ENCODE peak calls at places on chromosomes 1 and 21, in seven cellular contexts. Y is OCI-LY7, I is cardiac muscle cell, M is ascending aorta, G is GM12865, D is cardiac fibroblast, X is iPS DF 6.9. K is an unnamed sample.

GRCh38 chr1:157695417-157695816 is 5.2 kb downstream of the FCRL3 start:
- DNase-seq in Y (no peak), I (no peak), M (no peak), G (no peak), D (no peak), X (no peak), K (no peak)

GRCh38 chr1:89941110-89941770 is 53.7 kb upstream of the ZNF326 start:
- DNase-seq in Y (peak), I (no peak), M (no peak), G (peak), D (no peak), X (no peak), K (no peak)

GRCh38 chr1:115258302-115258866 is 79.7 kb downstream of the NGF start:
- DNase-seq in Y (no peak), I (no peak), M (no peak), G (no peak), D (peak), X (no peak), K (no peak)

GRCh38 chr1:10509823-10510509 is 35.2 kb downstream of the PEX14 start:
- DNase-seq in Y (no peak), I (no peak), M (no peak), G (no peak), D (no peak), X (no peak), K (no peak)

GRCh38 chr1:204990059-204990664 is 52.9 kb upstream of the CNTN2 start:
- DNase-seq in Y (no peak), I (no peak), M (no peak), G (no peak), D (no peak), X (no peak), K (no peak)

GRCh38 chr1:177247777-177248176 is 77.0 kb downstream of the BRINP2 start:
- DNase-seq in Y (no peak), I (no peak), M (no peak), G (no peak), D (no peak), X (no peak), K (no peak)

GRCh38 chr1:109040627-109041613 is 982 bp downstream of the WDR47 start:
- DNase-seq in Y (peak), I (peak), M (no peak), G (peak), D (peak), X (no peak), K (no peak)

GRCh38 chr1:22121421-22121911 is 21.4 kb downstream of the WNT4 start:
- DNase-seq in Y (no peak), I (no peak), M (no peak), G (no peak), D (no peak), X (no peak), K (no peak)

GRCh38 chr21:42039470-42039901 is 29.3 kb upstream of the ZBTB21 start:
- DNase-seq in Y (no peak), I (no peak), M (no peak), G (no peak), D (peak), X (no peak), K (peak)

GRCh38 chr1:183226361-183226760 is 40.3 kb downstream of the LAMC2 start:
- DNase-seq in Y (no peak), I (no peak), M (no peak), G (no peak), D (no peak), X (no peak), K (no peak)

GRCh38 chr1:221991221-221991620 is 249.3 kb upstream of the DUSP10 start:
- DNase-seq in Y (no peak), I (no peak), M (no peak), G (no peak), D (peak), X (no peak), K (no peak)

GRCh38 chr1:234435620-234436019 is 43.4 kb downstream of the TARBP1 start:
- DNase-seq in Y (no peak), I (peak), M (no peak), G (no peak), D (no peak), X (no peak), K (no peak)

GRCh38 chr1:4108741-4109625 is 208.9 kb upstream of the C1orf174 start:
- DNase-seq in Y (no peak), I (no peak), M (no peak), G (no peak), D (no peak), X (no peak), K (no peak)

GRCh38 chr1:23657659-23658275 is 33.8 kb upstream of the RPL11 start:
- DNase-seq in Y (peak), I (peak), M (no peak), G (peak), D (peak), X (peak), K (peak)

GRCh38 chr1:228219962-228220780 is 12.3 kb downstream of the OBSCN start:
- DNase-seq in Y (peak), I (no peak), M (no peak), G (no peak), D (no peak), X (no peak), K (no peak)

GRCh38 chr21:26544208-26544607 is 28.9 kb downstream of the CYYR1 start:
- DNase-seq in Y (no peak), I (no peak), M (no peak), G (no peak), D (no peak), X (no peak), K (no peak)

GRCh38 chr1:185444651-185445050 is 127.6 kb upstream of the IVNS1ABP start:
- DNase-seq in Y (no peak), I (no peak), M (no peak), G (no peak), D (no peak), X (no peak), K (no peak)

GRCh38 chr1:103273106-103273505 is 164.8 kb upstream of the COL11A1 start:
- DNase-seq in Y (no peak), I (no peak), M (no peak), G (no peak), D (no peak), X (no peak), K (no peak)

GRCh38 chr1:1969953-1970716 is 33.5 kb downstream of the CFAP74 start:
- DNase-seq in Y (no peak), I (no peak), M (no peak), G (no peak), D (no peak), X (no peak), K (no peak)

GRCh38 chr1:150164769-150165168 is 15.1 kb downstream of the PLEKHO1 start:
- DNase-seq in Y (no peak), I (no peak), M (no peak), G (peak), D (no peak), X (no peak), K (no peak)

GRCh38 chr1:150164224-150164623 is 14.5 kb downstream of the PLEKHO1 start:
- DNase-seq in Y (no peak), I (no peak), M (no peak), G (no peak), D (no peak), X (no peak), K (no peak)

GRCh38 chr1:150168960-150169565 is 19.3 kb downstream of the PLEKHO1 start:
- DNase-seq in Y (peak), I (peak), M (no peak), G (peak), D (peak), X (no peak), K (peak)

GRCh38 chr1:150162862-150163706 is 13.4 kb downstream of the PLEKHO1 start:
- DNase-seq in Y (peak), I (peak), M (peak), G (peak), D (peak), X (peak), K (peak)

GRCh38 chr1:150165622-150166612 is 16.2 kb downstream of the PLEKHO1 start:
- DNase-seq in Y (peak), I (peak), M (no peak), G (peak), D (peak), X (no peak), K (no peak)
- H3K4me3 ChIP-seq in Y (no peak), I (no peak), M (no peak), G (no peak), D (no peak), X (no peak), K (no peak)

DNA sequence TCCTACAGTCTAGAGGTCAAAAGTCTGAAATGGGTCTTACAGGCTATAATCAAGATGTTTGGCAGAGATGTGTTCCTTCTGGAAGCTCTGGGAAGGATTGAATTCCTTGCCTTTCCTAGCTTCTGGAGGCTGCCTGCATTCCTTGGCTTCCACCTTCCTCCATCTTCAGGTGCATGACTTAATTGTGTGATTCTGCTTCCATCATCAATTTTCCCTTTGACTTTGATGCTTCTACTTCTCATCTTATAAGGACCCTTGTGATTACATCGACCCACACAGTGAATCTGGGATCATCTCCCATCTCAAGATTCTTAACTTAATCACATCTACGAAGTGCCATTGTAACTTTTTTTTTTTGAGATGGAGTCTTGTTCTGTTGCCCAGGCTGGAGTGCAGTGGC is 111.4 kb downstream of the UCK2 start:
- DNase-seq in Y (no peak), I (no peak), M (no peak), G (no peak), D (no peak), X (no peak), K (no peak)
- H3K4me3 ChIP-seq in Y (no peak), I (no peak), M (no peak), G (no peak), D (no peak), X (no peak), K (no peak)

DNA sequence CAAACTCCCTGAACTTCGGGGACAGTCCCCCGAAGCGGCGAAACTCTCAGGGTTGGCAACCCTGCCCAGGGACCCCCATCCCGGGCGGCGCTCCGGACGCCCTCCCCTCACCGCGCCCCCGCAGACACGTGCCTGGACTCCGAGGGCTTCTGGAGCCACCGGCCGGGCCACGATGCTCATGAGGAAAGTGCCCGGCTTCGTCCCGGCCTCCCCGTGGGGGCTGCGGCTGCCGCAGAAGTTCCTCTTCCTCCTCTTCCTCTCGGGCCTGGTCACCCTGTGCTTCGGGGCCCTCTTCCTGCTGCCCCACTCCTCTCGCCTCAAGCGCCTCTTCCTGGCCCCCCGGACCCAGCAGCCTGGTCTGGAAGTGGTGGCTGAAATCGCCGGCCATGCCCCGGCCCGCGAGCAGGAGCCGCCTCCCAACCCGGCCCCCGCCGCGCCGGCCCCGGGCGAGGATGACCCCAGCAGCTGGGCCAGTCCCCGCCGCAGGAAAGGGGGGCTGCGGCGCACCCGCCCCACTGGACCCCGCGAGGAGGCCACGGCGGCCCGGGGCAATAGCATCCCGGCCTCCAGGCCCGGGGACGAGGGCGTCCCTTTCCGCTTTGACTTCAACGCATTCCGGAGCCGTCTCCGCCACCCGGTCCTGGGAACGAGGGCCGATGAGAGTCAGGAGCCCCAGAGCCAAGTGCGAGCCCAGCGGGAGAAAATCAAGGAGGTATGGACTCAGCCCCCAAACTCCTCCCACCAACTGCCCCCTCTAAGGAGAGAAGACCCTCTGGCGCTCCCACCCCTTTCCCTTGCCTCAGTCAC is 1.2 kb downstream of the MAN1C1 start:
- DNase-seq in Y (no peak), I (peak), M (no peak), G (no peak), D (no peak), X (no peak), K (no peak)
- H3K4me3 ChIP-seq in Y (peak), I (peak), M (peak), G (peak), D (peak), X (peak), K (peak)

DNA sequence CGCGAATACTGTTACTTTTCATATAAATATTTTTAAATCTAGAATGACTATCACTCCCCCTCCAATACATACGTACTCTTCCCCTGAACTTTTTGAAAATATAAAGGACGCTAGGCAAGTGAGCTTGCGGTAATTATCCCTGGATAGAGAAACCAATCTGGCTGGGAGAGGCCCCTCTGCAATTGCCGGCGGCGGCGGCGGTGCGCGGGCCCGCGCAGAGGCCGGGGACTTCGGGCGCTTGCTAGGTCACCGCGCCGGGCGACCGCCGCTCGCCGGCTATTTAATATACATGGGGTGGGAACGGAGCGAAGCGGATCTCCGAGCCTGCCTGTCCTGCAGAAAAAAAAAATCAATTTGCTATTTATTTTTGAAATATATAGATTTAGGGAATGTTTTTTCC is 416.3 kb upstream of the ESRRG start:
- DNase-seq in Y (no peak), I (peak), M (no peak), G (no peak), D (no peak), X (no peak), K (no peak)
- H3K4me3 ChIP-seq in Y (no peak), I (peak), M (no peak), G (no peak), D (no peak), X (peak), K (no peak)

DNA sequence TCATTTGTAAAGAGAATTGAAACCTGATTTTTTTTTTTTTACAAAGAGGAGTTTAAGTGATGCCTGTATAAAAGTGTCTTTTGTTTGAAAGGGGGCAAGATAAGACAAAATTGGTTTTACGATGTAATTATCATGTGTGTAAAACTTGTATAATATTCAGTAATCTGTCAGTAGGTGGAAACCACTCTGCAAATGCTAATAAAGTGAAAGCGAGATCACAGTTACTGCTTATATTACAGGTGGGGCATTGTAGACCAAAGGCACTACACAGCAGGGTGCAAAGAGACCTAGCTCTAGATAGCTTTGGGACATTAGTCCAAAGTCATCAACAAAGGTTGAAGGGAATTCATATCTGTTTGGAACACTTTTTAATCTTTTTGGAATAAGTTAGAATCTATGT is 174.2 kb downstream of the LHX8 start:
- DNase-seq in Y (no peak), I (no peak), M (no peak), G (no peak), D (no peak), X (no peak), K (no peak)
- H3K4me3 ChIP-seq in Y (no peak), I (no peak), M (no peak), G (no peak), D (no peak), X (no peak), K (no peak)

DNA sequence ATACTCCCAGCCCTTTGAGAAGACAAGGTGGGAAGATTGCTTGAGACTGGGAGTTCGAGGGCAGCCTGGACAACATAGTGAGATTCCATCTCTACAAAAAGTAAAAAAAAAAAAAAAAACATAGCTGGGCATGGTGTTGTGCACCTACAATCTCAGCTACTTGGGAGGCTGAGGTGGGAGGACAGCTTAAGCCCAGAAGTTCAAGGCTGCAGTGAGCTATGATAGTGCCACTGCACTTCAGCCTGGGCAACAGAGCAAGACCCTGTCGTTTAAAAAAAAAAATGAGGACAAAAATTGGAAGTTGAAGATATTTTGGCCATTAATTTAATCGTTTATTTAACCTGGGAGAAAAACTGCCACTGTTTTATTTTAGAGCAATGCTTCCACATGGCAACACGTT is 1.1 kb downstream of the URB1 start:
- DNase-seq in Y (no peak), I (no peak), M (no peak), G (no peak), D (no peak), X (no peak), K (no peak)
- H3K4me3 ChIP-seq in Y (peak), I (peak), M (peak), G (peak), D (peak), X (no peak), K (peak)

K was measured in lung.